ENCODE peak calls at places on chromosomes 12 and 14, in six cellular contexts. N, F, S, T, R and C are unnamed samples. For H3K27me3, the result is how much of the 10 kb centered on the place peaks cover.

GRCh38 chr12:25723921-25724491 is 170.9 kb upstream of the LMNTD1 start:
- DNase-seq in R (no peak), N (no peak), S (peak), F (peak), T (peak), C (no peak)

GRCh38 chr12:124829008-124829707 is 34.5 kb downstream of the SCARB1 start:
- DNase-seq in S (peak), T (peak), N (peak), R (peak), F (peak), C (no peak)

GRCh38 chr14:54881761-54882401 is 20.7 kb downstream of the GCH1 start:
- DNase-seq in R (no peak), N (no peak), F (peak), S (no peak), T (peak), C (no peak)

GRCh38 chr14:58695514-58695913 is 57.8 kb downstream of the DACT1 start:
- DNase-seq in R (no peak), S (no peak), F (no peak), T (no peak), N (no peak), C (no peak)

GRCh38 chr12:5171701-5172100 is 128.0 kb downstream of the KCNA5 start:
- DNase-seq in N (peak), T (peak), F (peak), R (peak), S (peak), C (peak)

GRCh38 chr12:42023733-42024494 is 120.8 kb downstream of the GXYLT1 start:
- DNase-seq in T (peak), F (peak), N (peak), R (peak), S (peak), C (peak)

GRCh38 chr12:115149685-115150378 is 465.9 kb upstream of the TBX3 start:
- DNase-seq in R (no peak), T (peak), F (peak), N (no peak), S (peak), C (no peak)

GRCh38 chr12:59973515-59973914 is 377.7 kb downstream of the SLC16A7 start:
- DNase-seq in T (peak), R (no peak), N (no peak), F (peak), S (peak), C (no peak)

GRCh38 chr12:44031472-44032185 is 195.7 kb downstream of the TMEM117 start:
- DNase-seq in T (peak), R (no peak), S (peak), N (no peak), F (no peak), C (no peak)

DNA sequence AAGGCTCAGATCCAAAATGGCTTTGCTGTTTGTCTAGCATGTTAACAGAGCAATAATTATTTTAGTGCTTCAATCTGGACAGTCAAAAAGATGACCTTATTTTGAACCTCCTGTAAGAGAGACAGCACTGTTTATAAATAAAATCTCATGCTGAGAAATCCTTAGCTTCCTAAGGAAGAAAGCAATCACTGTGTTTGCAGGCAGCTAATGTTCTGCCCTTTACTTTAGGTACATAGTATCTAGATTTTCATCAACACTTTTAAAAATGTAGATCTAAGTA is 105.3 kb downstream of the PRKD1 start:
- DNase-seq in F (no peak), R (no peak), N (no peak), S (no peak), T (no peak), C (no peak)
- H3K27me3 ChIP-seq in F (under half), R (under half), N (under half), S (under half), T (under half), C (under half)

DNA sequence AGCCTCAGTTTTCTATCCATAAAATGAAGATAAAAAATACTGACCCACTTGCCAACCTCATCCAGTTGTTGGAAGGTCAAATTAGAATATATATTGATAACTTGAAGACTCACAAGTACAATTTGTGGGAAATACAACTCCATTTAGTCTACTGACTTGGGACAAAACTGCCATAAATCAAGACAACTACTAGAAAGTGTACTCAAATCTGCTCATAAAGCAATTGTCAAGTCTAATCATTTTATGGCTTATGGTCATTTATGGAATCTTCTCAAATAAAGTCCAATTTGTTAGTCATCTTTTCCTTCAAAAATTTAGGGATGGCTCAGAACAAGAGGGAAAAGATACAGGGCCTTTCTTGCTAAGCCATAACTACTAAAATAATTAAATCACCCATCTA is 7.0 kb downstream of the BTG1 start:
- DNase-seq in T (no peak), R (no peak), S (no peak), F (no peak), N (no peak), C (no peak)
- H3K27ac ChIP-seq in T (peak), R (peak), S (peak), F (peak), N (no peak), C (no peak)

DNA sequence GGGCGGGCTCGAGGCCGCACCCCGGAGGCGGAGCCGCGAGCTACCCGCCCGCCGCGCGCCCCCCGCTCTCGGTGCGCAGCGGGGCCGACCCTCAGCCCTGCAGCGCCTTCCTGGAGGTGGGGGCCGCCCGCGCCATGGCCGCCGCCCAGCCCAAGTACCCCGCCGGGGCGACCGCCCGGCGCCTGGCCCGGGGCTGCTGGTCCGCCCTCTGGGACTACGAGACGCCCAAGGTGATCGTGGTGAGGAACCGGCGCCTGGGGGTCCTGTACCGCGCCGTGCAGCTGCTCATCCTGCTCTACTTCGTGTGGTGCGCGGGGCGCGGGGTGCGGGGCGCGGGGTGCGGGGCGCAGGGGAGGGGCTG is at the start of gene P2RX2:
- DNase-seq in N (no peak), T (no peak), F (no peak), S (no peak), R (no peak), C (peak)
- TF ChIP-seq EZH2 in N (no peak), T (peak), F (no peak), S (no peak), R (no peak), C (no peak)

GRCh38 chr14:105836160-105836559 is 309.8 kb downstream of the TMEM121 start:
- DNase-seq in T (no peak), F (no peak), N (no peak), S (no peak), R (no peak), C (no peak)
- H3K27me3 ChIP-seq in T (under half), F (under half), N (under half), S (under half), R (under half), C (under half)

DNA sequence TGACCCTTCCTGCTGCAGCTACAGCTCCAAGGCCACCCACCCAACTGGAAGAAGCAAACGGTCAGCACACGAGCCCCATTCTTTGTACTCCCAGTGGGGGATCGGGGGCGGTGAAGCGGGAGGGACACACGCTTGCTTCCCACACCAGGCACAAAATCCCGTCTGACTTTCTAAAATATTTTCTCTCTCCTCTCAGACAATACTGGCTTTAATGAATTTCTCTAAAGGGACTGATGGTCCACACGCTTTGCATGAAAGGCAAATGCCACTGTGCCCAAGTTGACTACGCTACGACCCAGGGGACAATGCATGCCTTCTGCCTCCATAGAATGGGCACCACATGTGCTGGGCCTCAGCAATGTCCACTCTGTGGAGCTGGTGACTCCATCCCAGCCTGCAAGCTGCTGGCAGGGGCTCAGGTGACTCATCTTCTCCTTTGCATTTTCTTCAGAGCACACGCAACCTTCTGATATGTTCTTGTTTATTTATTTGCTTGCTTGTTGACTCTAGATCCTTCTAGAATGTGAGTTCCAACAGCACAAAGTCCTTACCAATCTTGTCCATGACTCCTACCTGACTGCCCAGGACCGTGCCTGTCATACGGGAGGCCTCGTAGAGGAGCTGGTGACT is 15.6 kb downstream of the SYNE3 start:
- DNase-seq in F (peak), T (no peak), S (peak), R (peak), N (no peak), C (no peak)
- H3K27ac ChIP-seq in F (peak), T (no peak), S (peak), R (peak), N (peak), C (no peak)

GRCh38 chr12:76878045-76878898 is 547 bp downstream of the CSRP2 start:
- DNase-seq in N (peak), R (peak), F (peak), T (peak), S (peak), C (peak)
- TF ChIP-seq EZH2 in N (no peak), R (no peak), F (no peak), T (no peak), S (no peak), C (no peak)